ENCODE peak calls at places on chromosome X, in seven cellular contexts. Y, S, C, R, B, E and F are unnamed samples.

GRCh38 chrX:41010188-41010846 is 74.9 kb upstream of the USP9X start:
- DNase-seq in Y (peak), S (peak), C (peak), R (peak), B (peak), E (peak), F (no peak)

GRCh38 chrX:147848009-147848408 is 63.7 kb upstream of the FMR1 start:
- DNase-seq in Y (no peak), S (no peak), C (no peak), R (no peak), B (no peak), E (no peak), F (no peak)

GRCh38 chrX:106932960-106933537 is 12.8 kb downstream of the CLDN2 start:
- DNase-seq in Y (no peak), S (no peak), C (peak), R (no peak), B (no peak), E (peak), F (no peak)

GRCh38 chrX:109709129-109709631 is 23.9 kb downstream of the ACSL4 start:
- DNase-seq in Y (no peak), S (no peak), C (peak), R (peak), B (no peak), E (peak), F (peak)

GRCh38 chrX:119181491-119181890 is 53.9 kb upstream of the KIAA1210 start:
- DNase-seq in Y (peak), S (no peak), C (peak), R (no peak), B (no peak), E (peak), F (no peak)

GRCh38 chrX:56000169-56000568 is 232.0 kb upstream of the KLF8 start:
- DNase-seq in Y (no peak), S (no peak), C (no peak), R (no peak), B (no peak), E (peak), F (no peak)

GRCh38 chrX:128805236-128805635 is 718.1 kb downstream of the SMARCA1 start:
- DNase-seq in Y (no peak), S (no peak), C (no peak), R (no peak), B (no peak), E (no peak), F (no peak)

GRCh38 chrX:135086197-135086854 is 34.0 kb downstream of the ETDB start:
- DNase-seq in Y (peak), S (peak), C (peak), R (peak), B (no peak), E (peak), F (peak)

GRCh38 chrX:129957241-129958099 is 25.0 kb upstream of the BCORL1 start:
- DNase-seq in Y (peak), S (peak), C (peak), R (peak), B (peak), E (no peak), F (peak)

GRCh38 chrX:2388669-2389068 is 112.1 kb downstream of the DHRSX start:
- DNase-seq in Y (no peak), S (no peak), C (no peak), R (no peak), B (no peak), E (no peak), F (no peak)

GRCh38 chrX:2389324-2389723 is 111.5 kb downstream of the DHRSX start:
- DNase-seq in Y (no peak), S (no peak), C (no peak), R (no peak), B (no peak), E (no peak), F (no peak)

GRCh38 chrX:2395261-2395850 is 105.4 kb downstream of the DHRSX start:
- DNase-seq in Y (no peak), S (no peak), C (no peak), R (no peak), B (no peak), E (no peak), F (no peak)

GRCh38 chrX:2390754-2391153 is 110.0 kb downstream of the DHRSX start:
- DNase-seq in Y (no peak), S (no peak), C (no peak), R (no peak), B (no peak), E (no peak), F (no peak)

DNA sequence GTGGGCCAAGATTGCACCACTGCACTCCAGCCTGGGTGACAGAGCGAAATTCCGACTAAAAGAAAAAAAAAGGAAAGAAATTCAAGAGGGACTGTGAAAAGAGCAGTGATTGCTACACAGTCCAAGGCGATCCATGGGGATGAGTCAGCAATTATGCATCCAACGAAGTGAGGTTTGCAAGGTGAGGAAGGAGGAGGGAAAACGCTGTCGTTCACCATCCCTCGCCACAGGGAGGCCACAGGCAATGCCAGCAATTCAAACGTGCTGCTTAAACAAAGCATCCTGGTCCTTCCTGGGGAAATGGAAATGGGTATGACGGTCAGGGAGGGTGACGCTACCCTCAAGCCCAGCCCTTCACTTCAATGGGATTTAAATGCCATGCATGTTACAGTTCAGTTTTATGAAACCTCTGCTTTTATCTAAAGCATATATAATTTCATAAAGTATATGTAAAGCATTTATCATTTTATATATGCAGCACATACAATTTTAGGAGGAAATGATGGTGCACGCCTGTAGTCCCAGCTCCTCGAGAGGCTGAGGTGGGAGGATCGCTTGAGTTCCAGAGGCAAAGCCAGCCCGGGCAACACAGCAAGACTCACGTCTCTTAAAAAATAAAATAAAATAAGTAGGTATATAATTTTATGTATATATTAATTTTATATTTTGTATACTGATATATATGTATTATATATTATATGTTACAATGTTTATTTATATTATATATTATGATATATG is 108.7 kb downstream of the DHRSX start:
- DNase-seq in Y (peak), S (no peak), C (peak), R (peak), B (no peak), E (peak), F (no peak)
- TF ChIP-seq CTCF in Y (peak), S (no peak), C (no peak), R (no peak), B (no peak), E (no peak), F (no peak)

DNA sequence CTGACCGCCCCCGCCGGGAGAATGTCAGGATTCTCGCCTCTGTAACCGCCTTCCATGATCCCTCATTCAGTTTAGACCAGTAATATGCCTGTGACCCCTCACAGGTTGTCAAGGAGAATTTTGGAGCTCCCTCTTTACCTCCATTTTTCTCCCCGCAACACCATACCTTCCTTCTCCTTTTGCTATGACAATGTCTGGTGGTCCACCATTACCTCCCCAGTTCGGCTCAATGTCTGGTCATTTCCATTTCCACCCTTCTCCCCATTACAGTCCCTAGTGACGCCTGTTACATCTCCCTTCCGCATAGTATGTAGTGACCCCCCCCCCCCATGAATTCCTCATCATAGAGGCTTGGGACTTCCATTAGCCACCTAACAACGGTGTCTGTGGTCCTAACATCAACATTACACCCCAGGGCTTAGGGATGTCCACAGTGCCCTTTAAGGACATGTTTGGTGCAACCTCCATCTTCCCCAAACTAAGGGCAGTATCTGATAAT is 697 bp downstream of the ARAF start:
- DNase-seq in Y (no peak), S (no peak), C (no peak), R (no peak), B (no peak), E (no peak), F (peak)
- TF ChIP-seq CTCF in Y (no peak), S (no peak), C (no peak), R (no peak), B (no peak), E (no peak), F (no peak)

DNA sequence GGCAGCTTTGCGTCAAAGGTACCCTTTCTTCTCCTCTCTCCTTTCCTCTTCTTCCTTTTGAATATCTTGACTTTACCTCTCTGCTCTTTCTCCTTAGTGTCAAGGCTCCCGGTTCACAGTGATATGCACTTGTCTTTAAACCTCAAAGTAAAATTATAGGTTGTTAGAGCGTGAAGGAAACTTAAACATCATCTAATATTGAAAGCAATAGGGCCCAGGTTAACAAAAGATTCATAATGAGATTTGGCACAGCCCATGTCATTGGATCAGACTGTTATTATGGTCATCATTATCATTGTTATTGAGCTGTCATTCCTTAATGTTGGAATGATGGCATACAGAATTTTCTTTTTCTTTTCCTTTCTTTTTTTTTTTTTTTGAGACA is 32.5 kb downstream of the FTHL17 start:
- DNase-seq in Y (no peak), S (no peak), C (no peak), R (no peak), B (no peak), E (no peak), F (no peak)
- TF ChIP-seq CTCF in Y (no peak), S (no peak), C (no peak), R (no peak), B (no peak), E (no peak), F (no peak)

DNA sequence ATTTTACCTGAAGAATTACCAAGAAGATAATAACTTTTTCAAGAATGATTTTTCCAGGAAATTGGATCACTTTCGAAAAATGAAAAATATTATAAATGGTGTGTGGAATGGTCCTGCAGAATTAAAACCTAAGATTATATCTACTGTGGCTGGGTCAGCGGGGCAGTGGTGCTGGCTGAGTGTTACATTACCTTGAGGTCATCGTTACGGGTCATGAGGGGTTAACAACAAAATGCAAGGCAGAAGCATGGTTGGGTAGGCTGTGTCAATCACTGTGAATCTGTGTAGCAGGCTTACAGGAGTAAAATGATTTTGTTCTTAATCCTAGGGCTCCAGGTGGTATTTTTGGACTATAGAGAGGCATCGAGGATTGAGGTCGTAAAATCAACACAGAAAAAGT is 105.2 kb upstream of the AMOT start:
- DNase-seq in Y (no peak), S (no peak), C (no peak), R (no peak), B (no peak), E (no peak), F (no peak)
- TF ChIP-seq CTCF in Y (no peak), S (no peak), C (no peak), R (no peak), B (no peak), E (no peak), F (no peak)

GRCh38 chrX:80876877-80877276 is 67.2 kb upstream of the BRWD3 start:
- DNase-seq in Y (peak), S (no peak), C (peak), R (peak), B (no peak), E (peak), F (peak)
- TF ChIP-seq CTCF in Y (peak), S (peak), C (peak), R (peak), B (peak), E (peak), F (no peak)

GRCh38 chrX:37926700-37927099 is 79.3 kb upstream of the DYNLT3 start:
- DNase-seq in Y (peak), S (no peak), C (peak), R (peak), B (no peak), E (peak), F (peak)
- TF ChIP-seq CTCF in Y (peak), S (peak), C (peak), R (peak), B (peak), E (peak), F (peak)

DNA sequence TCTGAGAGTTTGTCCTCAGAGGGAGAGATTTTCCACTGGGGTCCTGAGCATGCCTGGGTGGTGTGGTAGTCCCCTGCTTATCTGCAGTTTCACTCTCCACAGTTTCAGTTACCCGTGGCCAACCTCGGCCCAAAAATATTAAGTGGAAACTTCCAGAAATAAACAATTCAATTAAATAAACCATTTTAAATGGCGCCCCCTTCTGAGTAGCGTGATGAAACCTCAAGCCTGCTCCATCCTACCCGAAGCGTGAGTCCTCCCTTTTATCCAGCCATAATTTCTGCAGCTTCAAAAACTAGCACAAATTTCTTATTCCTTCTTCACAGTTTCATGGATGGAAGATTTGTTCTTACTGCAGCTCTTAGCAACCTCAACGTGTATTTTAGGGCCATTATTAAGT is 26.7 kb downstream of the PNMA6E start:
- DNase-seq in Y (no peak), S (no peak), C (no peak), R (no peak), B (no peak), E (no peak), F (no peak)
- TF ChIP-seq CTCF in Y (peak), S (no peak), C (no peak), R (no peak), B (no peak), E (no peak), F (no peak)

DNA sequence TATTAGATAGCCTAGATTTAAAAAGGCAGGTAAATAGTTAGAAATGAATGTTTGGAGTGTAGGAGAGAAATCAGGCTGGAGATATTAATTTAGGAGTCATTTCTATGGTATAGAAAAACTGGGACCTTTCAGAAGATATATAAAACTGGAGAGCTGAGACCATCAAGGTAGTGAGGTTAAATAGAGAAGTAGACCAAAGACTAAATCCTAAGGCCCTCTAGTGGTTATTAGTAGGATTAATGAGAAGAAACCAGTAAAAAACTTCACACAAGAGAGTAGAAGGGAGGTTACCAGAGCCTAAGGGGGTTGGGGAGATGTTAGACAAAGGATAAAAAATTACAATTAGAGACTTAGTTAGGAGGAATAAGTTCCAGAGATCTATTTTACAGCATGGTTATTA is 351.0 kb upstream of the SPANXN1 start:
- DNase-seq in Y (no peak), S (no peak), C (peak), R (no peak), B (no peak), E (peak), F (peak)
- TF ChIP-seq CTCF in Y (no peak), S (no peak), C (peak), R (no peak), B (peak), E (peak), F (no peak)

DNA sequence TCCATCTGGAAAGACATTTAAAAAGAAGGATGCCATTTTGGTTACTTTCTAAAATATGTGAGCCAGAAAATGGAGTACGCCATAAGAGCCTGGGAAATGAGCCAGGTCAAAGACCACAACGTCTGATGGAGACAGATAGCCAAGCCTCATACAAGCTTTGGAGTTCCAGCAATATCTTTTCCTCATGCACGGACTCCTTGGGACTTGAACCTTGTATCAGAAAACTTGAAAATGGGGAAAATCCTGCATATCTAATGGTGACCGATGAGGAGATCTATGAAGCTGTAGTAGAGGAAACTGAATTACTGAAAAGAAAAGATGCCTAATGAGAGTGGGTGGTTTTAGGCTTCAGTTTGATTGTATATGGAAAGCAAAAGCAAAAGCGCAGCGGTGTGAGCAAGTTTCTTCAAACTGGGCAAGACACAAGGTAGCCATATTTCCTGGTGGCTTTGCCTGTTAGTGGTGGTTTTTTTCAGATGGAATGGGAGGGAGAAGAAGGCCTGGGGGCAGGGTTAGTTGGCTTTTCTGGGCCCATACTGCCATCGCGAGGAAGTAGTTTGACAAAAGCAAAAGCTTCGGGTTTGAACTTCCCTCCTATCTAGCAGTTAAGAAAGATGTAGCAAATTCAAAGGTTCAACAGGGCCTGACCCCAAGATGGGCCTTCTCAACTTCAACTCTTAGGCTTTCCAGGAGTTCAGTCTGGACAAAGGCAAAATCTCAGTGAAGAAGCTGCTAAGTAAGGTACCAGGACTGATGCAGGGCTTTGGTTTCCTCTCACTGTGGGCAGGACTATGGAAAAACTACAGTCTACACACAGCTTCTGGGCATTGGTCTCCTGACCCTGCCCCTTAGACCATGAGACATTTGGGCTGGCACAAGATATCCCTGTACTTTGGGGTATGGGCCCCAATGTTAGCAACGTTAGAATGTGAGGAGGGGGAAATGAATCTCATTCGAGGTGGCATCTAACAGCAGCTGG is 210.0 kb upstream of the STK26 start:
- DNase-seq in Y (peak), S (peak), C (peak), R (peak), B (no peak), E (peak), F (peak)
- TF ChIP-seq CTCF in Y (peak), S (peak), C (peak), R (peak), B (no peak), E (peak), F (peak)